ENCODE peak calls at places on chromosomes 1 and 21, in seven cellular contexts. G, X, A, U, C, P and L are unnamed samples.

GRCh38 chr1:162213281-162213909 is 143.9 kb downstream of the NOS1AP start:
- DNase-seq in G (no peak), X (peak; percentile 73), A (no peak), U (peak; percentile 86), C (no peak), P (no peak), L (no peak)

GRCh38 chr1:219439376-219439775 is 173.5 kb downstream of the ZC3H11B start:
- DNase-seq in G (no peak), X (no peak), A (no peak), U (no peak), C (no peak), P (no peak), L (no peak)

GRCh38 chr1:8858112-8858668 is 20.3 kb downstream of the ENO1 start:
- DNase-seq in G (no peak), X (no peak), A (no peak), U (no peak), C (no peak), P (peak; percentile 87), L (no peak)

GRCh38 chr1:36717431-36717830 is 234.7 kb upstream of the CSF3R start:
- DNase-seq in G (no peak), X (no peak), A (no peak), U (no peak), C (no peak), P (no peak), L (no peak)

GRCh38 chr21:43277481-43278351 is 108.9 kb downstream of the CRYAA start:
- DNase-seq in G (peak; percentile 69), X (peak; percentile 82), A (no peak), U (no peak), C (no peak), P (no peak), L (peak; percentile 78)

GRCh38 chr21:36491191-36491916 is 11.4 kb upstream of the CLDN14 start:
- DNase-seq in G (no peak), X (no peak), A (no peak), U (no peak), C (no peak), P (no peak), L (no peak)

GRCh38 chr1:234302334-234302962 is 70.8 kb upstream of the COA6 start:
- DNase-seq in G (no peak), X (no peak), A (no peak), U (no peak), C (no peak), P (no peak), L (no peak)

GRCh38 chr1:117586747-117587478 is 18.9 kb upstream of the TENT5C start:
- DNase-seq in G (peak; percentile 36), X (peak; percentile 40), A (no peak), U (no peak), C (no peak), P (no peak), L (no peak)

GRCh38 chr1:52662645-52663313 is 29.8 kb downstream of the SHISAL2A start:
- DNase-seq in G (no peak), X (no peak), A (no peak), U (peak; percentile 6), C (no peak), P (peak; percentile 45), L (no peak)

GRCh38 chr1:20787775-20788488 is 825 bp upstream of the HP1BP3 start:
- DNase-seq in G (no peak), X (no peak), A (no peak), U (peak; percentile 38), C (peak; percentile 86), P (peak; percentile 44), L (no peak)

GRCh38 chr1:205492201-205492667 is 12.2 kb upstream of the CDK18 start:
- DNase-seq in G (no peak), X (no peak), A (no peak), U (peak; percentile 15), C (no peak), P (no peak), L (no peak)

GRCh38 chr21:29114765-29115164 is 15.7 kb upstream of the MAP3K7CL start:
- DNase-seq in G (no peak), X (no peak), A (no peak), U (no peak), C (no peak), P (peak; percentile 56), L (no peak)

GRCh38 chr1:203652718-203653461 is 26.3 kb downstream of the ATP2B4 start:
- DNase-seq in G (no peak), X (no peak), A (no peak), U (no peak), C (no peak), P (no peak), L (no peak)

GRCh38 chr1:54052470-54052933 is 502 bp downstream of the TMEM59 start:
- DNase-seq in G (peak; percentile 78), X (no peak), A (peak; percentile 50), U (peak; percentile 45), C (no peak), P (peak; percentile 63), L (no peak)

GRCh38 chr1:189597083-189597482 is 880.6 kb downstream of the BRINP3 start:
- DNase-seq in G (no peak), X (no peak), A (no peak), U (no peak), C (no peak), P (no peak), L (no peak)

DNA sequence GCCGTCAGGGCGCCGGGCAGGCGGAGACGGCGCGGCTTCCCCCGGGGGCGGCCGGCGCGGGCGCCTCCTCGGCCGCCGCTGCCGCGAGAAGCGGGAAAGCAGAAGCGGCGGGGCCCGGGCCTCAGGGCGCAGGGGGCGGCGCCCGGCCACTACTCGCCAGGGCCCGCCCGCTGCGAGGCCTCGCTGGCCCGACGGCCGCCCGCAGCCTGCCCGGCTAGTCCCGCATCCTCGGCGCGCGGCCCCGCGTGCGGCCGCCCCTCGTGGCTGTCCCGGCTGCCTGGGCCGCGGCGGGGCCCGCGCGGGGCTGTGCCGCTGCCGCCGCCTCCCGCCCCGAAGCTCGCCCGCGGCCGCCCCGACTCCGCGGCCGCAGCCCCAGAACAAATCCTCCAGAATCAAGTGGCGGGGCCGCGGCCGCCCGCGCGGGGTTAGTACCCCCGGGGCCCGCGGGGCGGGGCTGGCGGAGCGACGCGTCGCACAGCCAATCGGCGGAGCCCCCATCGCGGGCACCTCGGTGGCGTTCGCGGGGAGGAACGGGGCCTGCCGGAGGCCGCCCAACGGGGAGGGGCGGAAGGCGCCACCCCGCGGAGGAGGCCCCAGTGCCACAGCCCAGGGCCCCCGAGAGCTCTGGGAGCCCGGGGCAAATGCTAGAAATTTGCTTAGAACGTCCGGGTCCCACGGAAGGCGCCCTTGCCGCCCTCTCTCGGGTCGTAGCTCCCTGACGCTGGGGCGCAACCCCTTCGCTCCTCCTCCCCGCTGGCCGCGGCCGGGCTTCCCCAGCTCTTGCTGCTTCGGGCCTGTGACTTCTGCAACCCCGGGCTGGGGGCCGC is at the start of gene RUNX3:
- DNase-seq in G (peak; percentile 98), X (peak; percentile 88), A (peak; percentile 89), U (peak; percentile 54), C (no peak), P (no peak), L (no peak)
- TF ChIP-seq CTCF in G (peak; percentile 29), X (peak; percentile 13), A (no peak), U (no peak), C (no peak), P (no peak), L (no peak)

DNA sequence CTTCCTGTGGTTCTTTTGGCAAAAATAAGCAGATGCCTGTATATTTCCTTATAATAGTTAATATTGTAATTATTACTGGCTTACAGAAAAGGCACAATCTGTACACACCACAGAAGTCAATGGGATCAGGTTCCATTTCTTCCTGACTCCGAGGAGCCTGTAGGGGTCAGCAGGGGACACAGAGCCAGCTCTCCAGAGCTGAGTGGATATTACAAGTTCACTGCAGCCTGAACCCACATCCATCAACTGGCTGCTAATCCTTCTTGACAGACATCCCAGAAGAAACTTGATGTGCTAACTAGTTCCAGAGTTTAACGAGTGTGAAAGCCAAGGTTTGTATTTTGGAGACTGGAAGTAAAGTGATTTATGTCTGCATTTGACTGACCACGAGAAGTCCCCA is 203.8 kb downstream of the LMX1A start:
- DNase-seq in G (no peak), X (no peak), A (no peak), U (no peak), C (no peak), P (no peak), L (no peak)
- TF ChIP-seq CTCF in G (no peak), X (no peak), A (no peak), U (peak; percentile 12), C (no peak), P (no peak), L (no peak)

DNA sequence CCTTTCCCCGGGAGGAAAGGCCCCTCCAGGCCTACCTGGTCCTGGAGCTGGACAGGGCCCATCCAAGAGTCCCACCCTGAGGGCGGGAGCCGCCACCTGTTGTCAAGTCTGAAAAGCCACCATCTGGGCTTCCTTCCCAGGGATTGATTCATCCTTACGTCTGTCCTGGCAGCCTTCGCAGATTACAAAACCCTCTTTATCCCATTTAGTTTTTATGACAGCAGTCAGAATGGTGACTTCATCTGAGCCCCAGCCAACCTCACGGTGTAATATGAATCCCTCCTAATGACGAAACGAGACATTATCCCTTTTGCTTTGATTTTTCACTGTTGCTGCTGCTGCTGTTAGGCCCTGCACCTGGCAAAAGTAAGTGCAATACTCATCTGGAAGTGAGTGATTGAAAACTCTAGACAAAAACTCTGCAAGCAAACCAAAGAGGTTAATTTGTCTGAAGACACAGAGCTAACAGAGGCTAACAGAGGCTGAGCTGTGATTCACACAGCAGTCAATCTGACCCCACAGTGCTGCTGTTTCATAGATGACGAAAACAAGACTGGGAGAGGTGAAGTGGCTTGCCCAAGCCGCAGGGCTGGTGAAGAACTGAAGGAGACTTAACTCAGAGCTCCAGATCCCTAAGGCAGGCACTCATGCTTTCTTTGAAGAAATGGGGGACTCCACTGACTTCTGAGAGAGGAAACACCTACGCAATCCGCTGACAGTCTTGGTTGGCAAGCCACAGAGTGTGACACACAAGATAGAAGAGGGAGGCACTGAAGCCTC is 30.0 kb upstream of the S100A7 start:
- DNase-seq in G (no peak), X (no peak), A (peak; percentile 23), U (peak; percentile 72), C (peak; percentile 94), P (peak; percentile 91), L (no peak)
- TF ChIP-seq CTCF in G (no peak), X (no peak), A (no peak), U (no peak), C (no peak), P (peak; percentile 38), L (no peak)

GRCh38 chr1:67771776-67772175 is 61.5 kb downstream of the GNG12 start:
- DNase-seq in G (no peak), X (no peak), A (no peak), U (no peak), C (no peak), P (no peak), L (no peak)

GRCh38 chr1:67771152-67771551 is 62.1 kb downstream of the GNG12 start:
- DNase-seq in G (no peak), X (no peak), A (no peak), U (peak; percentile 84), C (no peak), P (peak; percentile 67), L (no peak)

GRCh38 chr1:67777532-67777931 is 55.7 kb downstream of the GNG12 start:
- DNase-seq in G (no peak), X (no peak), A (no peak), U (no peak), C (no peak), P (no peak), L (no peak)

GRCh38 chr1:67769633-67770256 is 63.5 kb downstream of the GNG12 start:
- DNase-seq in G (no peak), X (no peak), A (no peak), U (no peak), C (no peak), P (no peak), L (no peak)

DNA sequence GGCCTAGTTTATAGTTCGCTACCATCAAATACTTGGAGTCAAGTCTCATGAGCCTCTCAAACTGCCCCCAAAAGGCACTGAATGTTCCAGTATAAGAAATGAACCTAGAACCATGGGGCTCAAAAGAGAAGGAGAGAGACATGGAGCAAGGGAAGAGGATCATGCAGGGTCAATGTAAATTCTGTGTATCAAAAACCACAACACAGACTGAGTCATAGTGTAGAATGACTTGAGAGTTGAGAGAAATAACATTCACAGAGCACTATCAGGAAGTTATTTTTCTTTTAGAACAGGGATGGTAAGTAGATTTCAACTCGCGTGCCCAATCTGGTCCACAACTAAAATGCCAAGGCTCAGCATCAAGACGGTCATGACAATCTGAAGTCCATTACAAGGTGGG is 59.8 kb downstream of the GNG12 start:
- DNase-seq in G (no peak), X (no peak), A (no peak), U (no peak), C (no peak), P (no peak), L (no peak)
- TF ChIP-seq CTCF in G (no peak), X (no peak), A (no peak), U (no peak), C (no peak), P (no peak), L (no peak)